ENCODE peak calls at places on chromosomes 16 and 17, in four cellular contexts. One of them, this sample, is unnamed.
A peak's percentile ranks its signal among the peaks of the same experiment; 100 is the strongest.

GRCh38 chr17:5815396-5815795 is 231.1 kb upstream of the NLRP1 start:
- DNase-seq in stimulated activated CD4-positive, alpha-beta T cell treated with anti-CD3 and anti-CD28 coated beads, Interleukin-4, amount 100 ng/mL, for 4 hours: no peak
- DNase-seq in substantia nigra: no peak
- DNase-seq in left colon: no peak
- DNase-seq in this sample: no peak

GRCh38 chr16:4416200-4417032 is at the start of gene CORO7:
- DNase-seq in substantia nigra: peak; percentile 92
- DNase-seq in stimulated activated CD4-positive, alpha-beta T cell treated with anti-CD3 and anti-CD28 coated beads, Interleukin-4, amount 100 ng/mL, for 4 hours: peak; percentile 99
- DNase-seq in left colon: peak; percentile 99
- DNase-seq in this sample: peak; percentile 96

GRCh38 chr17:71084219-71084618 is 914.9 kb downstream of the KCNJ2 start:
- DNase-seq in substantia nigra: no peak
- DNase-seq in stimulated activated CD4-positive, alpha-beta T cell treated with anti-CD3 and anti-CD28 coated beads, Interleukin-4, amount 100 ng/mL, for 4 hours: no peak
- DNase-seq in left colon: peak; percentile 48
- DNase-seq in this sample: no peak

GRCh38 chr16:31129568-31130335 is 5.8 kb downstream of the PRSS8 start:
- DNase-seq in substantia nigra: no peak
- DNase-seq in left colon: peak; percentile 63
- DNase-seq in stimulated activated CD4-positive, alpha-beta T cell treated with anti-CD3 and anti-CD28 coated beads, Interleukin-4, amount 100 ng/mL, for 4 hours: no peak
- DNase-seq in this sample: peak; percentile 74

GRCh38 chr16:84254080-84254479 is 14.3 kb upstream of the KCNG4 start:
- DNase-seq in stimulated activated CD4-positive, alpha-beta T cell treated with anti-CD3 and anti-CD28 coated beads, Interleukin-4, amount 100 ng/mL, for 4 hours: no peak
- DNase-seq in substantia nigra: no peak
- DNase-seq in left colon: no peak
- DNase-seq in this sample: no peak

GRCh38 chr16:14088155-14088753 is 17.1 kb downstream of the MRTFB start:
- DNase-seq in stimulated activated CD4-positive, alpha-beta T cell treated with anti-CD3 and anti-CD28 coated beads, Interleukin-4, amount 100 ng/mL, for 4 hours: no peak
- DNase-seq in left colon: no peak
- DNase-seq in substantia nigra: no peak
- DNase-seq in this sample: no peak

GRCh38 chr16:3004319-3004718 is 8.4 kb upstream of the CLDN9 start:
- DNase-seq in substantia nigra: no peak
- DNase-seq in stimulated activated CD4-positive, alpha-beta T cell treated with anti-CD3 and anti-CD28 coated beads, Interleukin-4, amount 100 ng/mL, for 4 hours: no peak
- DNase-seq in left colon: peak; percentile 43
- DNase-seq in this sample: no peak

GRCh38 chr16:74700206-74701040 is at the start of gene MLKL:
- DNase-seq in stimulated activated CD4-positive, alpha-beta T cell treated with anti-CD3 and anti-CD28 coated beads, Interleukin-4, amount 100 ng/mL, for 4 hours: peak; percentile 64
- DNase-seq in substantia nigra: no peak
- DNase-seq in left colon: peak; percentile 78
- DNase-seq in this sample: peak; percentile 67

GRCh38 chr17:15944720-15945492 is at the start of gene ADORA2B:
- DNase-seq in substantia nigra: no peak
- DNase-seq in stimulated activated CD4-positive, alpha-beta T cell treated with anti-CD3 and anti-CD28 coated beads, Interleukin-4, amount 100 ng/mL, for 4 hours: peak; percentile 34
- DNase-seq in left colon: peak; percentile 77
- DNase-seq in this sample: peak; percentile 62

GRCh38 chr17:48100591-48101011 is 677 bp downstream of the CBX1 start:
- DNase-seq in left colon: peak; percentile 67
- DNase-seq in substantia nigra: no peak
- DNase-seq in stimulated activated CD4-positive, alpha-beta T cell treated with anti-CD3 and anti-CD28 coated beads, Interleukin-4, amount 100 ng/mL, for 4 hours: no peak
- DNase-seq in this sample: no peak

GRCh38 chr16:83040174-83040573 is 413.4 kb downstream of the CDH13 start:
- DNase-seq in left colon: no peak
- DNase-seq in stimulated activated CD4-positive, alpha-beta T cell treated with anti-CD3 and anti-CD28 coated beads, Interleukin-4, amount 100 ng/mL, for 4 hours: no peak
- DNase-seq in substantia nigra: no peak
- DNase-seq in this sample: no peak

GRCh38 chr16:4486126-4486893 is 10.1 kb downstream of the HMOX2 start:
- DNase-seq in substantia nigra: no peak
- DNase-seq in stimulated activated CD4-positive, alpha-beta T cell treated with anti-CD3 and anti-CD28 coated beads, Interleukin-4, amount 100 ng/mL, for 4 hours: no peak
- DNase-seq in left colon: no peak
- DNase-seq in this sample: peak; percentile 66

GRCh38 chr17:78107976-78108725 is 20.4 kb downstream of the TMC6 start:
- DNase-seq in left colon: no peak
- DNase-seq in stimulated activated CD4-positive, alpha-beta T cell treated with anti-CD3 and anti-CD28 coated beads, Interleukin-4, amount 100 ng/mL, for 4 hours: no peak
- DNase-seq in substantia nigra: no peak
- DNase-seq in this sample: no peak

GRCh38 chr17:57678393-57678792 is 66.7 kb downstream of the CCDC182 start:
- DNase-seq in left colon: no peak
- DNase-seq in substantia nigra: no peak
- DNase-seq in stimulated activated CD4-positive, alpha-beta T cell treated with anti-CD3 and anti-CD28 coated beads, Interleukin-4, amount 100 ng/mL, for 4 hours: no peak
- DNase-seq in this sample: peak; percentile 32

GRCh38 chr16:84144859-84145639 is at the start of the genes DNAAF1 and HSDL1:
- DNase-seq in left colon: peak; percentile 91
- DNase-seq in substantia nigra: peak; percentile 47
- DNase-seq in stimulated activated CD4-positive, alpha-beta T cell treated with anti-CD3 and anti-CD28 coated beads, Interleukin-4, amount 100 ng/mL, for 4 hours: peak; percentile 89
- DNase-seq in this sample: peak; percentile 90

GRCh38 chr17:29709861-29710849 is 87.4 kb upstream of the CORO6 start:
- DNase-seq in substantia nigra: no peak
- DNase-seq in left colon: no peak
- DNase-seq in stimulated activated CD4-positive, alpha-beta T cell treated with anti-CD3 and anti-CD28 coated beads, Interleukin-4, amount 100 ng/mL, for 4 hours: no peak
- DNase-seq in this sample: no peak

GRCh38 chr17:6558276-6558675 is 1.9 kb upstream of the PITPNM3 start:
- DNase-seq in substantia nigra: no peak
- DNase-seq in stimulated activated CD4-positive, alpha-beta T cell treated with anti-CD3 and anti-CD28 coated beads, Interleukin-4, amount 100 ng/mL, for 4 hours: no peak
- DNase-seq in left colon: no peak
- DNase-seq in this sample: no peak

GRCh38 chr16:20676268-20676828 is 21.1 kb downstream of the ACSM1 start:
- DNase-seq in substantia nigra: no peak
- DNase-seq in stimulated activated CD4-positive, alpha-beta T cell treated with anti-CD3 and anti-CD28 coated beads, Interleukin-4, amount 100 ng/mL, for 4 hours: no peak
- DNase-seq in left colon: peak; percentile 44
- DNase-seq in this sample: no peak

GRCh38 chr17:199195-199604 is 17.8 kb upstream of the DOC2B start:
- DNase-seq in left colon: no peak
- DNase-seq in stimulated activated CD4-positive, alpha-beta T cell treated with anti-CD3 and anti-CD28 coated beads, Interleukin-4, amount 100 ng/mL, for 4 hours: no peak
- DNase-seq in substantia nigra: no peak
- DNase-seq in this sample: no peak

GRCh38 chr17:33973491-33973890 is 281.6 kb upstream of the CCL2 start:
- DNase-seq in substantia nigra: no peak
- DNase-seq in stimulated activated CD4-positive, alpha-beta T cell treated with anti-CD3 and anti-CD28 coated beads, Interleukin-4, amount 100 ng/mL, for 4 hours: no peak
- DNase-seq in left colon: no peak
- DNase-seq in this sample: no peak

GRCh38 chr16:68087688-68088087 is 2.5 kb downstream of the NFATC3 start:
- DNase-seq in substantia nigra: no peak
- DNase-seq in stimulated activated CD4-positive, alpha-beta T cell treated with anti-CD3 and anti-CD28 coated beads, Interleukin-4, amount 100 ng/mL, for 4 hours: no peak
- DNase-seq in left colon: no peak
- DNase-seq in this sample: no peak

GRCh38 chr16:19014456-19014855 is 30.7 kb downstream of the TMC7 start:
- DNase-seq in stimulated activated CD4-positive, alpha-beta T cell treated with anti-CD3 and anti-CD28 coated beads, Interleukin-4, amount 100 ng/mL, for 4 hours: no peak
- DNase-seq in left colon: peak; percentile 28
- DNase-seq in substantia nigra: no peak
- DNase-seq in this sample: no peak

GRCh38 chr16:78184554-78185183 is 85.2 kb downstream of the WWOX start:
- DNase-seq in stimulated activated CD4-positive, alpha-beta T cell treated with anti-CD3 and anti-CD28 coated beads, Interleukin-4, amount 100 ng/mL, for 4 hours: no peak
- DNase-seq in left colon: no peak
- DNase-seq in substantia nigra: no peak
- DNase-seq in this sample: no peak

GRCh38 chr16:4980691-4981090 is 22.6 kb downstream of the SEC14L5 start:
- DNase-seq in substantia nigra: no peak
- DNase-seq in stimulated activated CD4-positive, alpha-beta T cell treated with anti-CD3 and anti-CD28 coated beads, Interleukin-4, amount 100 ng/mL, for 4 hours: no peak
- DNase-seq in left colon: no peak
- DNase-seq in this sample: no peak

GRCh38 chr17:34363183-34363661 is at the start of gene CCL1:
- DNase-seq in left colon: no peak
- DNase-seq in substantia nigra: no peak
- DNase-seq in stimulated activated CD4-positive, alpha-beta T cell treated with anti-CD3 and anti-CD28 coated beads, Interleukin-4, amount 100 ng/mL, for 4 hours: no peak
- DNase-seq in this sample: no peak

GRCh38 chr17:61324540-61324868 is 75.1 kb upstream of the TBX2 start:
- DNase-seq in substantia nigra: no peak
- DNase-seq in left colon: no peak
- DNase-seq in stimulated activated CD4-positive, alpha-beta T cell treated with anti-CD3 and anti-CD28 coated beads, Interleukin-4, amount 100 ng/mL, for 4 hours: no peak
- DNase-seq in this sample: no peak

GRCh38 chr17:58369214-58370031 is 17.4 kb upstream of the SUPT4H1 start:
- DNase-seq in substantia nigra: no peak
- DNase-seq in left colon: peak; percentile 42
- DNase-seq in stimulated activated CD4-positive, alpha-beta T cell treated with anti-CD3 and anti-CD28 coated beads, Interleukin-4, amount 100 ng/mL, for 4 hours: no peak
- DNase-seq in this sample: no peak